ENCODE peak calls at places on chromosomes 7 and 10, in six cellular contexts. Q is naive thymus-derived CD8-positive, alpha-beta T cell; V is sigmoid colon; J is nephron progenitor cell; C is activated CD4-positive, alpha-beta T cell treated with anti-CD3 and anti-CD28 coated beads, Interleukin-2, amount 50 U/mL, for 1 hour; B is NCI-H2029. A is an unnamed sample.

GRCh38 chr7:12647364-12648219 is 39.8 kb upstream of the ARL4A start:
- DNase-seq in Q (no peak), V (no peak), J (no peak), C (no peak), B (no peak), A (peak; percentile 97)

GRCh38 chr10:5890519-5890878 is 456 bp downstream of the FBH1 start:
- DNase-seq in Q (no peak), V (peak; percentile 72), J (no peak), C (no peak), B (no peak), A (no peak)

GRCh38 chr10:73588656-73589055 is 2.5 kb downstream of the USP54 start:
- DNase-seq in Q (no peak), V (no peak), J (no peak), C (no peak), B (no peak), A (no peak)

GRCh38 chr7:152459724-152460251 is 24.0 kb upstream of the KMT2C start:
- DNase-seq in Q (no peak), V (no peak), J (no peak), C (no peak), B (peak; percentile 81), A (peak; percentile 46)

GRCh38 chr10:114684085-114684821 is 26.2 kb upstream of the ABLIM1 start:
- DNase-seq in Q (no peak), V (peak; percentile 69), J (no peak), C (no peak), B (no peak), A (peak; percentile 53)

GRCh38 chr7:74587435-74588126 is 69.9 kb upstream of the GTF2I start:
- DNase-seq in Q (no peak), V (peak; percentile 95), J (peak; percentile 71), C (no peak), B (peak; percentile 33), A (peak; percentile 97)

GRCh38 chr7:84372155-84372621 is 177.6 kb upstream of the SEMA3A start:
- DNase-seq in Q (no peak), V (no peak), J (no peak), C (no peak), B (no peak), A (peak; percentile 93)

GRCh38 chr7:85602196-85602595 is 415.3 kb upstream of the SEMA3D start:
- DNase-seq in Q (no peak), V (no peak), J (no peak), C (no peak), B (no peak), A (no peak)